ENCODE peak calls at places on chromosomes 16 and 17, in eight cellular contexts. W is HepG2, H is SK-N-SH, B is HCT116, G is GM23338, C is K562, E is GM12878, M is Panc1. N is an unnamed sample.

GRCh38 chr17:63406689-63407330 is 39.3 kb downstream of the CYB561 start:
- DNase-seq in W (peak), H (peak), B (peak), G (peak), C (peak), E (peak), M (peak), N (peak)

GRCh38 chr17:36068524-36068923 is 4.5 kb downstream of the CCL18 start:
- DNase-seq in W (no peak), H (no peak), B (no peak), G (peak), C (no peak), E (no peak), M (no peak), N (no peak)

GRCh38 chr17:44536090-44536960 is 21.0 kb upstream of the FZD2 start:
- DNase-seq in W (no peak), H (no peak), B (no peak), G (peak), C (no peak), E (no peak), M (no peak), N (no peak)

GRCh38 chr17:76519048-76519614 is 17.9 kb upstream of the RHBDF2 start:
- DNase-seq in W (no peak), H (no peak), B (no peak), G (no peak), C (no peak), E (no peak), M (no peak), N (no peak)

GRCh38 chr17:5694507-5694906 is 110.2 kb upstream of the NLRP1 start:
- DNase-seq in W (no peak), H (no peak), B (no peak), G (peak), C (peak), E (no peak), M (no peak), N (no peak)

GRCh38 chr17:7220593-7221280 is 999 bp downstream of the ACADVL start:
- DNase-seq in W (peak), H (peak), B (no peak), G (peak), C (no peak), E (no peak), M (no peak), N (peak)

GRCh38 chr17:44916781-44917241 is 1.5 kb upstream of the GFAP start:
- DNase-seq in W (no peak), H (peak), B (no peak), G (no peak), C (no peak), E (no peak), M (no peak), N (no peak)

GRCh38 chr17:7217113-7217987 is 2.3 kb downstream of the DLG4 start:
- DNase-seq in W (no peak), H (peak), B (no peak), G (peak), C (peak), E (no peak), M (no peak), N (peak)

GRCh38 chr16:62051942-62052341 is 15.7 kb upstream of the CDH8 start:
- DNase-seq in W (no peak), H (no peak), B (no peak), G (no peak), C (no peak), E (no peak), M (no peak), N (no peak)

GRCh38 chr17:4940625-4941021 is 555 bp downstream of the RNF167 start:
- DNase-seq in W (no peak), H (no peak), B (no peak), G (peak), C (no peak), E (no peak), M (no peak), N (no peak)

GRCh38 chr16:29977063-29977462 is 3.4 kb downstream of the TAOK2 start:
- DNase-seq in W (no peak), H (peak), B (no peak), G (no peak), C (no peak), E (no peak), M (no peak), N (no peak)

GRCh38 chr17:40124279-40125141 is 2.7 kb downstream of the MSL1 start:
- DNase-seq in W (no peak), H (no peak), B (no peak), G (peak), C (no peak), E (no peak), M (no peak), N (peak)

GRCh38 chr17:49968380-49969133 is 433 bp upstream of the DLX4 start:
- DNase-seq in W (peak), H (peak), B (peak), G (peak), C (peak), E (no peak), M (no peak), N (peak)

GRCh38 chr17:14886200-14886739 is 378.9 kb downstream of the PMP22 start:
- DNase-seq in W (peak), H (no peak), B (no peak), G (peak), C (no peak), E (no peak), M (no peak), N (no peak)

DNA sequence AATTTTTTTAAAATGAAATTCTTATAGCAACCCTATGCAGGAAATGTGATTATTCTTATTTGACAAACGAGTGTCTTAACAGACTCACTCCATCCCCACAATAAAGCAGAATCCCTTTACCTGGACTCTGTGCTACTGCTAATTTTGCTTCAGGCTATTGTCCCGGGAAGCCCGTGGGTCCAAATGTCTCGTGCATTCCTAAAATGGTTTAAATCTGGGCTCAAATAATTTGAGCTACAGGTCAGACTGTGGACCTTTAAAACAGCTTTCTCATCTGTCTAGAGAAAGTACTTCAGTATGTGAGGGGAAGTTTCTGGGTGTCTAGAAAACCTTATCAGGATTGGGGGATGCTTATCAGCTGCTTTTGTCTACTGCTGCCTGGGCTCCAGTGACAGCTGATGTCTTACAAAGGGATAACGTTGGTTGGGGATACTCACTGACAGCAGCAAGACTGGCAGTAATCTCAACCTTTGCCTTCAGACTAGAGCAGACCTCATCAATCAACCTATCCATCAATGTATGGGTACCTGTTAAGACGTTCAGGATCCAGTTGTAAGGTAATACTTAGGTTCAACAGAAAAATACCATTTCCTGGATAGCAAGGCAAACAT is 197.9 kb upstream of the CDH11 start:
- DNase-seq in W (no peak), H (no peak), B (no peak), G (peak), C (no peak), E (no peak), M (no peak), N (no peak)
- TF ChIP-seq REST in W (no peak), H (no peak), B (no peak), G (no peak), C (no peak), E (no peak), M (no peak), N (no peak)

DNA sequence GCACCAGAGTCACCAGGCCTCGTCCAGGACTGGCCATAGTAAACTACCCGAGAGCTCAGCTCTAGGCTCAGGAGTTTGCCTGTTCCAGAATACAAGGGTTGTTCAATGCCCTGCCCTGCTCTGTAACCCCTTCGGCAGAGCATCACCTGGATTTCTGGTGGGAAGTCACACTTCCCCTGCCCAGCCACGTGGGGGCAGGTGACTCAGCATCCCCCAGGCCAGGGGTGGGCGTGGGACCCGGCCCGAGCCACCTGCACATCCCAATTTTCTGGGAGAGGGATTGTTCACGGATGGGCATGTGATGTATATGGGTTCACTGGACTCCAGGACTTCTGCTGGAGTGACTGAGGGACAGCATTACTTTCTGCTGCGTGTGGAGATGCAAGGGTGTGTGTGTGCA is 25.8 kb downstream of the COX4I1 start:
- DNase-seq in W (no peak), H (no peak), B (no peak), G (peak), C (no peak), E (no peak), M (no peak), N (no peak)
- TF ChIP-seq POLR2AphosphoS5 in W (no peak), H (no peak), B (no peak), G (no peak), C (no peak), E (no peak), M (no peak), N (no peak)

GRCh38 chr16:88649195-88649923 is 1.5 kb downstream of the CYBA start:
- DNase-seq in W (peak), H (no peak), B (no peak), G (no peak), C (no peak), E (no peak), M (no peak), N (peak)

GRCh38 chr16:88651989-88652762 is 1.3 kb upstream of the CYBA start:
- DNase-seq in W (no peak), H (no peak), B (no peak), G (no peak), C (no peak), E (no peak), M (no peak), N (no peak)

GRCh38 chr16:88651276-88651988 is 579 bp upstream of the CYBA start:
- DNase-seq in W (peak), H (peak), B (peak), G (peak), C (peak), E (peak), M (peak), N (no peak)

GRCh38 chr16:88649924-88650748 is 717 bp downstream of the CYBA start:
- DNase-seq in W (peak), H (peak), B (no peak), G (peak), C (peak), E (no peak), M (no peak), N (no peak)

DNA sequence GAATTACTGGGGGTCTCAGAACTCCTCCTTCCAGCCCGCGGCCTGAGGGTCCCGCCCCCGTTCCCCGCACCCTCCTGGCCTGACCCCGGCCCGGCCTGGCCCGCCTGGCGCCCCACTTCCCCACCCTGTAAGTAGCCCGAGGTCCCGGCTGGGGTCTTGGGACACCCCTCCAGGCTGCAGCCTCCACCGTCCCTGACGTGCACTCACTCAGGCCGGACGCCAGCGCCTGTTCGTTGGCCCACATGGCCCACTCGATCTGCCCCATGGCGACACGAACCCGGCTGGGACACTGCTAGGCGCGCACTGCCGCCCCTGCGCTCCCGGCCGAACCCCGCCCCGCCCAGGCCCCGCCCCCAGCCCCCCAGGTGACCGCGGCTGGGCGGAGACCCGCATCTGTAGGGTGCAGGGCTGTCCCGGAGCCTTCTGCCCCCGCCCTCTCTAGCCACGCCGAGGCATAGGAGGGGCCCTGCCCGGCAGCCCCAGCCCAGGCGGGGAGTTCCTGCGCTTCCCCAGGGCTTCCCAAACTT is at the start of gene CYBA:
- DNase-seq in W (peak), H (peak), B (peak), G (peak), C (peak), E (peak), M (no peak), N (peak)
- H3K27ac ChIP-seq in W (peak), H (no peak), B (peak), G (peak), C (peak), E (peak), M (peak), N (peak)

GRCh38 chr16:53904533-53904932 is 200.6 kb downstream of the FTO start:
- DNase-seq in W (no peak), H (no peak), B (no peak), G (no peak), C (no peak), E (no peak), M (no peak), N (no peak)
- TF ChIP-seq REST in W (no peak), H (no peak), B (no peak), G (no peak), C (no peak), E (no peak), M (no peak), N (no peak)

GRCh38 chr16:9969580-9969979 is 212.6 kb downstream of the GRIN2A start:
- DNase-seq in W (no peak), H (no peak), B (no peak), G (no peak), C (no peak), E (no peak), M (no peak), N (no peak)

GRCh38 chr16:9970796-9971195 is 211.4 kb downstream of the GRIN2A start:
- DNase-seq in W (no peak), H (no peak), B (no peak), G (no peak), C (no peak), E (no peak), M (no peak), N (no peak)

GRCh38 chr16:9966569-9967157 is 215.6 kb downstream of the GRIN2A start:
- DNase-seq in W (peak), H (no peak), B (no peak), G (no peak), C (no peak), E (peak), M (peak), N (no peak)

GRCh38 chr16:9965079-9965478 is 217.1 kb downstream of the GRIN2A start:
- DNase-seq in W (no peak), H (no peak), B (no peak), G (no peak), C (no peak), E (no peak), M (no peak), N (no peak)
- TF ChIP-seq POLR2AphosphoS5 in W (no peak), H (no peak), B (no peak), G (no peak), C (no peak), E (no peak), M (no peak), N (no peak)

GRCh38 chr17:55301521-55302406 is 37.0 kb downstream of the HLF start:
- DNase-seq in W (peak), H (no peak), B (no peak), G (no peak), C (no peak), E (no peak), M (no peak), N (no peak)
- H3K27ac ChIP-seq in W (peak), H (no peak), B (no peak), G (no peak), C (no peak), E (no peak), M (no peak), N (no peak)

GRCh38 chr16:56565023-56565477 is at the start of gene MT4:
- DNase-seq in W (no peak), H (no peak), B (no peak), G (no peak), C (no peak), E (no peak), M (no peak), N (no peak)

GRCh38 chr16:56574625-56575024 is 9.8 kb downstream of the MT4 start:
- DNase-seq in W (no peak), H (no peak), B (no peak), G (no peak), C (no peak), E (no peak), M (no peak), N (no peak)

GRCh38 chr16:56571525-56571924 is 6.7 kb downstream of the MT4 start:
- DNase-seq in W (no peak), H (no peak), B (no peak), G (no peak), C (no peak), E (no peak), M (no peak), N (no peak)

DNA sequence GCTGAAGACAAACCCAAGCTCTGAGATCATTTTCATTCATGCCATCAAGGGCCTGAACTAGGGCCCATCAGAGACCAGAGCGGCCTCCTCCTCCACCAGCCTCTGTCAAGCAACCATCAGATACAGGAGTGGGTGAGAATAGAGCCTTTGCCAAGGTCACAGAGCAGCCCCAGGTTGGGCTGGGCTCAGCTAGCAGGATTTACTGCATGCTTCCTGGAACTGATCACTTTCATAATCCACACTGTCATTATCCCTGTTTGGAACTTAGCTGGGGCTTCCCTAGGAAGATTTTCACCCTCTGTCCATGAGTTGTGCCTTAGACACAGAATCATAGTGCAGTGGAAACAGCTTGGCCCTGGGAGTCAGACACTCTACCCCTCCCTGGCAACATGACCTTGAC is 5.1 kb downstream of the MT4 start:
- DNase-seq in W (no peak), H (no peak), B (no peak), G (no peak), C (no peak), E (no peak), M (no peak), N (no peak)
- TF ChIP-seq REST in W (no peak), H (no peak), B (no peak), G (no peak), C (no peak), E (no peak), M (no peak), N (no peak)

GRCh38 chr17:59752446-59752845 is 45.0 kb downstream of the VMP1 start:
- DNase-seq in W (no peak), H (no peak), B (no peak), G (no peak), C (no peak), E (no peak), M (no peak), N (no peak)

GRCh38 chr17:59756236-59756818 is 48.9 kb downstream of the VMP1 start:
- DNase-seq in W (peak), H (no peak), B (peak), G (no peak), C (no peak), E (no peak), M (peak), N (no peak)

GRCh38 chr17:59752922-59753321 is 45.5 kb downstream of the VMP1 start:
- DNase-seq in W (no peak), H (no peak), B (no peak), G (no peak), C (no peak), E (no peak), M (no peak), N (no peak)

GRCh38 chr17:59753522-59754467 is 46.3 kb downstream of the VMP1 start:
- DNase-seq in W (peak), H (peak), B (peak), G (peak), C (peak), E (peak), M (peak), N (peak)

GRCh38 chr17:59754547-59754946 is 47.1 kb downstream of the VMP1 start:
- DNase-seq in W (peak), H (no peak), B (peak), G (no peak), C (peak), E (no peak), M (peak), N (no peak)
- TF ChIP-seq POLR2AphosphoS5 in W (no peak), H (peak), B (peak), G (no peak), C (no peak), E (no peak), M (peak), N (no peak)

DNA sequence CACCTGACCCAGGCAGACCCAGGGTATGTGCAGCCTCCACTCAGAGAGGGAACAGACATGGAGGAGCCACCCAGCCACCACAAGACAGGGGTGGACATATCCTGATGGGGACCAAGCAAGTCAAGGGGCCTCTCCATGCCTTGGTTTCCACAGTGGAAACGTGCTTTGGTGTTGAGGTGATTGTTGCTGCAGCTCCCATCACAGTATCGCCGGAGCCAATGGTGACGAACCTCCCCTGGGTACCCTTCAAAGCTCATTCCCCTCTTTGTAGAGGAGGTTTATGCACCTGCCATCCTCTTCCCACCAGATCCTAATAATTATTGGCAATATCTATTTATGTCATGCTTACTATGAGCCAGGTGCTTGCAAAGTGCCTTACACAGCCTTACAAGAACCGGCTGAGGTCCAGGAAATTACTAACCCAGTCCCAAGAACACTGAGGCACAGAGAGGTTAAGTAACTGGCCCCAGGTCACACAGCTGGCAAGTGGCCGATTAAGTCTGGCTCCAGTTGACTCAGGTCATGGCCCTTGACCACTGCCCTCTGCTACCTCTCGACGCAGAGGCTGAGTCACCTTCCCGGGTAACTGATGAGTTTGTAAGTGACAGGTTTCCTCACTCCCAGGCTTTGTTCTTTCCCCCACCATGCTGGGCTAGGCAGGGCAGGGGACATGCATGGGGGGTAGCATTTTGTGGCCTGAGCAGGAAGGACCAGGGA is 20.6 kb downstream of the SLC12A3 start:
- DNase-seq in W (no peak), H (no peak), B (no peak), G (no peak), C (peak), E (no peak), M (no peak), N (no peak)
- H3K27ac ChIP-seq in W (no peak), H (no peak), B (no peak), G (no peak), C (no peak), E (no peak), M (no peak), N (no peak)

N was measured in HL-60.